ENCODE peak calls at places on chromosomes 5 and 9, in nine cellular contexts. O, G, E, V, T, M, Y, X and W are unnamed samples.
A peak's percentile ranks its signal among the peaks of the same experiment; 100 is the strongest.

GRCh38 chr5:128596071-128596470 is 58.0 kb upstream of the FBN2 start:
- DNase-seq in O (no peak), G (no peak), E (no peak), V (no peak), T (no peak), M (no peak), Y (no peak), X (no peak), W (no peak)

GRCh38 chr5:166347051-166347450 is 1944.4 kb upstream of the WWC1 start:
- DNase-seq in O (no peak), G (no peak), E (no peak), V (no peak), T (no peak), M (no peak), Y (no peak), X (no peak), W (no peak)

GRCh38 chr5:149177339-149177843 is 36.1 kb downstream of the ABLIM3 start:
- DNase-seq in O (no peak), G (no peak), E (no peak), V (no peak), T (no peak), M (no peak), Y (no peak), X (no peak), W (no peak)

GRCh38 chr5:68315679-68316271 is 100.2 kb downstream of the PIK3R1 start:
- DNase-seq in O (no peak), G (no peak), E (no peak), V (peak; percentile 55), T (no peak), M (no peak), Y (no peak), X (peak; percentile 10), W (no peak)

GRCh38 chr5:61256474-61256873 is 75.6 kb upstream of the ZSWIM6 start:
- DNase-seq in O (no peak), G (peak; percentile 51), E (no peak), V (no peak), T (no peak), M (no peak), Y (peak; percentile 98), X (no peak), W (no peak)

GRCh38 chr9:124783830-124784229 is 6.9 kb downstream of the OLFML2A start:
- DNase-seq in O (no peak), G (no peak), E (no peak), V (no peak), T (no peak), M (no peak), Y (no peak), X (no peak), W (no peak)

GRCh38 chr5:37668524-37669047 is 171.3 kb downstream of the GDNF start:
- DNase-seq in O (peak; percentile 93), G (peak; percentile 40), E (no peak), V (no peak), T (no peak), M (no peak), Y (peak; percentile 52), X (no peak), W (peak; percentile 89)

GRCh38 chr9:137318976-137319375 is 16.9 kb upstream of the NRARP start:
- DNase-seq in O (peak; percentile 44), G (peak; percentile 37), E (peak; percentile 62), V (no peak), T (no peak), M (peak; percentile 62), Y (peak; percentile 25), X (peak; percentile 72), W (peak; percentile 61)

GRCh38 chr9:79621916-79622575 is 50.3 kb downstream of the TLE4 start:
- DNase-seq in O (no peak), G (no peak), E (no peak), V (no peak), T (no peak), M (no peak), Y (no peak), X (no peak), W (no peak)

GRCh38 chr5:156929366-156929948 is 33.6 kb downstream of the TIMD4 start:
- DNase-seq in O (no peak), G (no peak), E (no peak), V (no peak), T (no peak), M (no peak), Y (no peak), X (no peak), W (no peak)

GRCh38 chr9:3858961-3859360 is 333.2 kb upstream of the RFX3 start:
- DNase-seq in O (peak; percentile 62), G (no peak), E (no peak), V (no peak), T (no peak), M (no peak), Y (no peak), X (no peak), W (no peak)

GRCh38 chr9:3865373-3865772 is 339.6 kb upstream of the RFX3 start:
- DNase-seq in O (no peak), G (no peak), E (no peak), V (no peak), T (no peak), M (no peak), Y (no peak), X (no peak), W (no peak)

GRCh38 chr9:3868012-3868411 is 342.2 kb upstream of the RFX3 start:
- DNase-seq in O (no peak), G (no peak), E (no peak), V (no peak), T (no peak), M (no peak), Y (no peak), X (no peak), W (no peak)

GRCh38 chr9:3863686-3864085 is 337.9 kb upstream of the RFX3 start:
- DNase-seq in O (no peak), G (no peak), E (no peak), V (no peak), T (no peak), M (no peak), Y (no peak), X (no peak), W (no peak)

DNA sequence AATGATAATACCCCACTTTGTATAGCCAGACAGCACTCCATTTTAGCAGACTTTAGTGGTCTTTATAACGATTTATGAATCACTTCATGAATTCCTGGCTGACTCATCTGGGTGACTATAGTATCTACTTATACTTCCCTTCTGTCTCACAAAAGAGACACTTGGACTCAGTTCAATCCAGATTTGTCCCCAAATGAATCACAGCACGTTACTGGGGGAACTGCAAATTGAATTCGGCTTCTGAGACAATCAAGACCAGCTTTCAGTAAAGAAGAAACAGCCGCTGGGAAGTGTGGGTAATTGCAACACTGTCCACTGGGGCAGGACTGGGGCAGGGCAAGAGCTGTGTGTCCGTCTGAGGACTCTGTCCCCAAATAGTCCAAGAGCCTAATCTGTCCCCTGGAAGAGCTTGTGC is 337.3 kb upstream of the RFX3 start:
- DNase-seq in O (peak; percentile 44), G (no peak), E (peak; percentile 35), V (no peak), T (no peak), M (no peak), Y (no peak), X (no peak), W (no peak)
- TF ChIP-seq EP300 in O (no peak), G (no peak), E (peak; percentile 97), V (no peak), T (peak; percentile 4), M (no peak), Y (no peak), X (no peak), W (no peak)

GRCh38 chr9:121694582-121694981 is 43.1 kb downstream of the DAB2IP start:
- DNase-seq in O (no peak), G (no peak), E (no peak), V (no peak), T (no peak), M (no peak), Y (no peak), X (no peak), W (peak; percentile 57)
- H3K27ac ChIP-seq in O (no peak overlapping the region), G (no peak overlapping the region), E (no peak overlapping the region), V (no peak overlapping the region), T (no peak overlapping the region), M (no peak overlapping the region), Y (no peak overlapping the region), X (no peak overlapping the region), W (no peak overlapping the region)

DNA sequence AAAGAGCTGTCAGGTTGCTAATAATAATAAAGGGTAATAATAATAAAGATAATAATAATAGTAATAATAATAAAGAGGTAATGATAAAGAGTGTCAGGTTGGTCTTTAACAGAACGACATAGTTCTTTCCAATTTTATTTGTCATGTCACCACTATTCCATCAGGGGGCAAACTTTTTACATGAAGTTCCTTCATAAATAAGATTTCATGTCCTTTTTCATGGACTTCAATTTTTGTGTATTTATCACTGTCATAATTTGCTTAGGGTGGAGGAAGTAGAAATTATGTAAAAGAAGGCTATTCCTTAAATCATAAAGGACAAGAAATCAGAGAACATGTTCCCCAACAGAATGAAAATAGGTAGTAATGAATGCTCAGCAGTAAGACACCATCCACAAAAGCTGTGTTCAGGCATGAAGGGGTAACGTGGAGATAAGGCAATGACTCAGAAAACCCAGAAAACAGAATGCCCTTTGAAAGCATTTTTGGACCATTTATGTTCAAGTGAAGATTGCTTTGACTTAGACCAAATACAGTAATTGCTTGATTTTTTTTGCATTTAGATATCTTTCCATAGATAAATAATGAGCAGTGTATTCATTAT is 72.7 kb downstream of the ZFAND5 start:
- DNase-seq in O (peak; percentile 81), G (no peak), E (peak; percentile 27), V (no peak), T (no peak), M (no peak), Y (no peak), X (no peak), W (no peak)
- TF ChIP-seq EP300 in O (no peak), G (no peak), E (no peak), V (no peak), T (no peak), M (no peak), Y (no peak), X (no peak), W (no peak)

DNA sequence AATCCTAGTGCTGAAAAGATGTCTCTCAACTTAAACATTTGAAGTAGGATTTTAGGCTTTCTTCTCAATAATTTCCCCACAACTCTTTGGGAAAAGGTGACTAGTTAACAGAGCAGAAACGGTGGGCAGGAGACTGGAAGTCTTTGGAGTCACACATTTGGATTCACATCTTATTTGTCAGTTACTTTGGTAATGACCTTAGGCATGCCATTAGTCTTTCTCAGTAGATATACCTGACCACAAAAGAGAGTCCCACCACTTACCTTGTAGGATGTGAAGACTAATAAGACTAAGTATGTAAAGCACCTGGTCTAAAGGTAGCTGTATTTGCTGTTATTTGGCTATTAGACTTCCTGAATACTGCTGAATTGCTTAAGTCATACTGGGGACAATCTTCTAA is 35.4 kb downstream of the DAP start:
- DNase-seq in O (no peak), G (no peak), E (no peak), V (no peak), T (no peak), M (no peak), Y (no peak), X (no peak), W (no peak)
- H3K27ac ChIP-seq in O (peak overlapping the region; percentile 85), G (no peak overlapping the region), E (peak overlapping the region; percentile 71), V (no peak overlapping the region), T (peak overlapping the region; percentile 9), M (peak overlapping the region; percentile 81), Y (peak overlapping the region; percentile 92), X (peak overlapping the region; percentile 38), W (peak overlapping the region; percentile 71)

GRCh38 chr5:132011561-132012384 is at the start of gene ACSL6:
- DNase-seq in O (no peak), G (peak; percentile 47), E (peak; percentile 89), V (no peak), T (no peak), M (peak; percentile 50), Y (peak; percentile 51), X (peak; percentile 92), W (peak; percentile 53)
- TF ChIP-seq EP300 in O (no peak), G (no peak), E (no peak), V (no peak), T (no peak), M (no peak), Y (no peak), X (no peak), W (no peak)